ENCODE peak calls at places on chromosomes 11 and 22, in ten cellular contexts. One of them, this sample, is unnamed.

GRCh38 chr11:69951821-69952590 is 126.1 kb upstream of the ANO1 start:
- DNase-seq in H9: no peak
- DNase-seq in activated gamma-delta T cell treated with anti-CD3 and anti-CD28 coated beads, Interleukin-2, amount 50 U/mL, for 16 hours: no peak
- DNase-seq in thoracic aorta: no peak
- DNase-seq in activated CD4-positive, alpha-beta T cell treated with anti-CD3 and anti-CD28 coated beads for 24 hours: no peak
- DNase-seq in RWPE1: no peak
- DNase-seq in WTC11: no peak
- DNase-seq in GOT3: no peak
- DNase-seq in progenitor cell of endocrine pancreas: no peak
- DNase-seq in GM23338: no peak
- DNase-seq in this sample: no peak

GRCh38 chr22:22244337-22245250 is at the start of gene VPREB1:
- DNase-seq in RWPE1: no peak
- DNase-seq in GM23338: no peak
- DNase-seq in activated CD4-positive, alpha-beta T cell treated with anti-CD3 and anti-CD28 coated beads for 24 hours: no peak
- DNase-seq in activated gamma-delta T cell treated with anti-CD3 and anti-CD28 coated beads, Interleukin-2, amount 50 U/mL, for 16 hours: no peak
- DNase-seq in H9: no peak
- DNase-seq in GOT3: no peak
- DNase-seq in progenitor cell of endocrine pancreas: no peak
- DNase-seq in WTC11: no peak
- DNase-seq in thoracic aorta: no peak
- DNase-seq in this sample: no peak

GRCh38 chr22:25942989-25943411 is 201.0 kb downstream of the MYO18B start:
- DNase-seq in H9: peak
- DNase-seq in RWPE1: no peak
- DNase-seq in progenitor cell of endocrine pancreas: no peak
- DNase-seq in activated gamma-delta T cell treated with anti-CD3 and anti-CD28 coated beads, Interleukin-2, amount 50 U/mL, for 16 hours: no peak
- DNase-seq in GM23338: no peak
- DNase-seq in thoracic aorta: no peak
- DNase-seq in GOT3: peak
- DNase-seq in WTC11: peak
- DNase-seq in activated CD4-positive, alpha-beta T cell treated with anti-CD3 and anti-CD28 coated beads for 24 hours: no peak
- DNase-seq in this sample: no peak

GRCh38 chr22:43994006-43994405 is 30.1 kb upstream of the PARVB start:
- DNase-seq in progenitor cell of endocrine pancreas: no peak
- DNase-seq in GOT3: no peak
- DNase-seq in H9: no peak
- DNase-seq in activated CD4-positive, alpha-beta T cell treated with anti-CD3 and anti-CD28 coated beads for 24 hours: no peak
- DNase-seq in WTC11: no peak
- DNase-seq in activated gamma-delta T cell treated with anti-CD3 and anti-CD28 coated beads, Interleukin-2, amount 50 U/mL, for 16 hours: no peak
- DNase-seq in thoracic aorta: no peak
- DNase-seq in GM23338: no peak
- DNase-seq in RWPE1: no peak
- DNase-seq in this sample: no peak

GRCh38 chr11:9664276-9665171 is 647 bp downstream of the SWAP70 start:
- DNase-seq in H9: peak
- DNase-seq in activated gamma-delta T cell treated with anti-CD3 and anti-CD28 coated beads, Interleukin-2, amount 50 U/mL, for 16 hours: no peak
- DNase-seq in WTC11: peak
- DNase-seq in thoracic aorta: peak
- DNase-seq in GOT3: peak
- DNase-seq in RWPE1: peak
- DNase-seq in activated CD4-positive, alpha-beta T cell treated with anti-CD3 and anti-CD28 coated beads for 24 hours: no peak
- DNase-seq in progenitor cell of endocrine pancreas: no peak
- DNase-seq in GM23338: peak
- DNase-seq in this sample: no peak

GRCh38 chr11:57904369-57904768 is 119.3 kb upstream of the OR9Q1 start:
- DNase-seq in activated gamma-delta T cell treated with anti-CD3 and anti-CD28 coated beads, Interleukin-2, amount 50 U/mL, for 16 hours: no peak
- DNase-seq in RWPE1: no peak
- DNase-seq in WTC11: no peak
- DNase-seq in activated CD4-positive, alpha-beta T cell treated with anti-CD3 and anti-CD28 coated beads for 24 hours: no peak
- DNase-seq in GOT3: no peak
- DNase-seq in progenitor cell of endocrine pancreas: no peak
- DNase-seq in thoracic aorta: no peak
- DNase-seq in GM23338: no peak
- DNase-seq in H9: no peak
- DNase-seq in this sample: no peak

GRCh38 chr11:44842219-44842618 is 108.5 kb downstream of the TP53I11 start:
- DNase-seq in GOT3: no peak
- DNase-seq in RWPE1: no peak
- DNase-seq in WTC11: no peak
- DNase-seq in H9: no peak
- DNase-seq in thoracic aorta: no peak
- DNase-seq in activated gamma-delta T cell treated with anti-CD3 and anti-CD28 coated beads, Interleukin-2, amount 50 U/mL, for 16 hours: no peak
- DNase-seq in activated CD4-positive, alpha-beta T cell treated with anti-CD3 and anti-CD28 coated beads for 24 hours: no peak
- DNase-seq in GM23338: no peak
- DNase-seq in progenitor cell of endocrine pancreas: no peak
- DNase-seq in this sample: no peak

GRCh38 chr11:9815486-9816136 is 151.7 kb downstream of the SWAP70 start:
- DNase-seq in activated gamma-delta T cell treated with anti-CD3 and anti-CD28 coated beads, Interleukin-2, amount 50 U/mL, for 16 hours: no peak
- DNase-seq in thoracic aorta: no peak
- DNase-seq in RWPE1: peak
- DNase-seq in H9: no peak
- DNase-seq in progenitor cell of endocrine pancreas: no peak
- DNase-seq in activated CD4-positive, alpha-beta T cell treated with anti-CD3 and anti-CD28 coated beads for 24 hours: no peak
- DNase-seq in GM23338: no peak
- DNase-seq in WTC11: no peak
- DNase-seq in GOT3: no peak
- DNase-seq in this sample: no peak

GRCh38 chr11:116148645-116149044 is 624.1 kb downstream of the BUD13 start:
- DNase-seq in GOT3: no peak
- DNase-seq in RWPE1: no peak
- DNase-seq in activated gamma-delta T cell treated with anti-CD3 and anti-CD28 coated beads, Interleukin-2, amount 50 U/mL, for 16 hours: no peak
- DNase-seq in thoracic aorta: no peak
- DNase-seq in H9: no peak
- DNase-seq in progenitor cell of endocrine pancreas: no peak
- DNase-seq in activated CD4-positive, alpha-beta T cell treated with anti-CD3 and anti-CD28 coated beads for 24 hours: no peak
- DNase-seq in GM23338: no peak
- DNase-seq in WTC11: no peak
- DNase-seq in this sample: no peak

GRCh38 chr22:49099496-49100124 is 728.1 kb downstream of the BRD1 start:
- DNase-seq in GOT3: no peak
- DNase-seq in activated gamma-delta T cell treated with anti-CD3 and anti-CD28 coated beads, Interleukin-2, amount 50 U/mL, for 16 hours: no peak
- DNase-seq in WTC11: no peak
- DNase-seq in activated CD4-positive, alpha-beta T cell treated with anti-CD3 and anti-CD28 coated beads for 24 hours: no peak
- DNase-seq in thoracic aorta: peak
- DNase-seq in RWPE1: no peak
- DNase-seq in progenitor cell of endocrine pancreas: no peak
- DNase-seq in GM23338: no peak
- DNase-seq in H9: no peak
- DNase-seq in this sample: no peak

GRCh38 chr11:20005747-20006146 is 154.5 kb downstream of the DBX1 start:
- DNase-seq in GM23338: no peak
- DNase-seq in progenitor cell of endocrine pancreas: no peak
- DNase-seq in activated CD4-positive, alpha-beta T cell treated with anti-CD3 and anti-CD28 coated beads for 24 hours: no peak
- DNase-seq in RWPE1: no peak
- DNase-seq in thoracic aorta: no peak
- DNase-seq in activated gamma-delta T cell treated with anti-CD3 and anti-CD28 coated beads, Interleukin-2, amount 50 U/mL, for 16 hours: no peak
- DNase-seq in H9: no peak
- DNase-seq in WTC11: no peak
- DNase-seq in GOT3: no peak
- DNase-seq in this sample: no peak

GRCh38 chr11:6497069-6497839 is at the start of gene DNHD1:
- DNase-seq in GOT3: no peak
- DNase-seq in H9: peak
- DNase-seq in progenitor cell of endocrine pancreas: no peak
- DNase-seq in activated gamma-delta T cell treated with anti-CD3 and anti-CD28 coated beads, Interleukin-2, amount 50 U/mL, for 16 hours: no peak
- DNase-seq in RWPE1: no peak
- DNase-seq in WTC11: peak
- DNase-seq in thoracic aorta: no peak
- DNase-seq in GM23338: peak
- DNase-seq in activated CD4-positive, alpha-beta T cell treated with anti-CD3 and anti-CD28 coated beads for 24 hours: no peak
- DNase-seq in this sample: no peak

GRCh38 chr11:61266602-61267001 is 25.6 kb downstream of the PGA5 start:
- DNase-seq in thoracic aorta: no peak
- DNase-seq in RWPE1: no peak
- DNase-seq in progenitor cell of endocrine pancreas: no peak
- DNase-seq in GOT3: no peak
- DNase-seq in activated CD4-positive, alpha-beta T cell treated with anti-CD3 and anti-CD28 coated beads for 24 hours: no peak
- DNase-seq in WTC11: no peak
- DNase-seq in activated gamma-delta T cell treated with anti-CD3 and anti-CD28 coated beads, Interleukin-2, amount 50 U/mL, for 16 hours: no peak
- DNase-seq in H9: no peak
- DNase-seq in GM23338: no peak
- DNase-seq in this sample: no peak

GRCh38 chr22:46754110-46754799 is 8.2 kb upstream of the TBC1D22A start:
- DNase-seq in GM23338: no peak
- DNase-seq in activated CD4-positive, alpha-beta T cell treated with anti-CD3 and anti-CD28 coated beads for 24 hours: no peak
- DNase-seq in progenitor cell of endocrine pancreas: no peak
- DNase-seq in activated gamma-delta T cell treated with anti-CD3 and anti-CD28 coated beads, Interleukin-2, amount 50 U/mL, for 16 hours: no peak
- DNase-seq in H9: no peak
- DNase-seq in WTC11: no peak
- DNase-seq in GOT3: peak
- DNase-seq in RWPE1: peak
- DNase-seq in thoracic aorta: peak
- DNase-seq in this sample: no peak

GRCh38 chr22:50627914-50628542 is at the start of gene ARSA:
- DNase-seq in RWPE1: peak
- DNase-seq in GOT3: peak
- DNase-seq in thoracic aorta: no peak
- DNase-seq in activated gamma-delta T cell treated with anti-CD3 and anti-CD28 coated beads, Interleukin-2, amount 50 U/mL, for 16 hours: peak
- DNase-seq in activated CD4-positive, alpha-beta T cell treated with anti-CD3 and anti-CD28 coated beads for 24 hours: peak
- DNase-seq in H9: peak
- DNase-seq in WTC11: peak
- DNase-seq in progenitor cell of endocrine pancreas: peak
- DNase-seq in GM23338: peak
- DNase-seq in this sample: peak

GRCh38 chr11:95768521-95768920 is 21.1 kb downstream of the FAM76B start:
- DNase-seq in thoracic aorta: no peak
- DNase-seq in activated gamma-delta T cell treated with anti-CD3 and anti-CD28 coated beads, Interleukin-2, amount 50 U/mL, for 16 hours: no peak
- DNase-seq in WTC11: no peak
- DNase-seq in progenitor cell of endocrine pancreas: no peak
- DNase-seq in GOT3: no peak
- DNase-seq in RWPE1: no peak
- DNase-seq in activated CD4-positive, alpha-beta T cell treated with anti-CD3 and anti-CD28 coated beads for 24 hours: no peak
- DNase-seq in GM23338: peak
- DNase-seq in H9: no peak
- DNase-seq in this sample: no peak

This sample was measured in stimulated activated CD8-positive, alpha-beta memory T cell treated with anti-CD3 and anti-CD28 coated beads, Interleukin-15, amount 100 ng/mL, for 48 hours.